ENCODE peak calls at places on chromosomes 1 and 21, in nine cellular contexts. M is cardiac muscle cell; X is MM.1S; Q is GM23338; B is CD8-positive, alpha-beta memory T cell; J is A673; N is dorsolateral prefrontal cortex; T is WERI-Rb-1; S is heart left ventricle. D is an unnamed sample.

GRCh38 chr1:7346070-7346596 is 425.0 kb upstream of the VAMP3 start:
- DNase-seq in M (no peak), X (no peak), Q (peak), B (no peak), J (no peak), N (no peak), T (no peak), S (no peak), D (no peak)

GRCh38 chr1:41328011-41328615 is 33.1 kb upstream of the FOXO6 start:
- DNase-seq in M (no peak), X (no peak), Q (no peak), B (no peak), J (no peak), N (no peak), T (peak), S (no peak), D (no peak)

GRCh38 chr1:162404550-162405160 is 7.3 kb downstream of the SH2D1B start:
- DNase-seq in M (no peak), X (no peak), Q (no peak), B (no peak), J (peak), N (no peak), T (no peak), S (no peak), D (no peak)

GRCh38 chr1:19398309-19398760 is 86.2 kb downstream of the SLC66A1 start:
- DNase-seq in M (no peak), X (no peak), Q (no peak), B (no peak), J (no peak), N (no peak), T (no peak), S (no peak), D (no peak)

GRCh38 chr21:35252831-35253230 is 203.7 kb upstream of the RUNX1 start:
- DNase-seq in M (no peak), X (no peak), Q (no peak), B (no peak), J (no peak), N (no peak), T (no peak), S (no peak), D (no peak)

GRCh38 chr1:54997711-54997986 is 1.1 kb upstream of the BSND start:
- DNase-seq in M (no peak), X (no peak), Q (peak), B (no peak), J (no peak), N (no peak), T (no peak), S (no peak), D (no peak)

GRCh38 chr21:46100426-46100825 is 2.5 kb downstream of the COL6A2 start:
- DNase-seq in M (no peak), X (no peak), Q (no peak), B (no peak), J (no peak), N (no peak), T (no peak), S (peak), D (no peak)

GRCh38 chr1:225113265-225113664 is 183.8 kb downstream of the DNAH14 start:
- DNase-seq in M (no peak), X (no peak), Q (no peak), B (no peak), J (no peak), N (no peak), T (no peak), S (no peak), D (no peak)

GRCh38 chr1:204709960-204710912 is 24.7 kb upstream of the LRRN2 start:
- DNase-seq in M (no peak), X (no peak), Q (peak), B (no peak), J (no peak), N (no peak), T (no peak), S (no peak), D (no peak)

GRCh38 chr1:1080122-1080753 is 6.1 kb upstream of the RNF223 start:
- DNase-seq in M (peak), X (no peak), Q (peak), B (peak), J (peak), N (no peak), T (peak), S (peak), D (no peak)

GRCh38 chr1:61142726-61143500 is 60.6 kb downstream of the NFIA start:
- DNase-seq in M (no peak), X (no peak), Q (peak), B (no peak), J (no peak), N (peak), T (no peak), S (no peak), D (no peak)

GRCh38 chr1:116825735-116826438 is 71.7 kb downstream of the CD2 start:
- DNase-seq in M (peak), X (no peak), Q (no peak), B (no peak), J (peak), N (no peak), T (peak), S (no peak), D (no peak)

GRCh38 chr1:41003640-41004220 is 17.8 kb downstream of the SLFNL1 start:
- DNase-seq in M (peak), X (peak), Q (peak), B (peak), J (peak), N (peak), T (peak), S (peak), D (peak)

GRCh38 chr1:31033573-31033972 is 31.9 kb downstream of the PUM1 start:
- DNase-seq in M (no peak), X (no peak), Q (peak), B (no peak), J (no peak), N (no peak), T (no peak), S (no peak), D (no peak)

GRCh38 chr21:46480466-46480865 is 21.8 kb downstream of the DIP2A start:
- DNase-seq in M (no peak), X (no peak), Q (no peak), B (no peak), J (no peak), N (no peak), T (no peak), S (no peak), D (no peak)

GRCh38 chr1:221334082-221334481 is 407.8 kb downstream of the DUSP10 start:
- DNase-seq in M (no peak), X (no peak), Q (no peak), B (no peak), J (no peak), N (no peak), T (no peak), S (no peak), D (no peak)

GRCh38 chr1:229032455-229032854 is 238.5 kb upstream of the RAB4A start:
- DNase-seq in M (no peak), X (no peak), Q (no peak), B (no peak), J (peak), N (no peak), T (no peak), S (no peak), D (no peak)

GRCh38 chr1:66339944-66340343 is 194.0 kb upstream of the SGIP1 start:
- DNase-seq in M (no peak), X (no peak), Q (peak), B (no peak), J (peak), N (no peak), T (no peak), S (no peak), D (no peak)

GRCh38 chr1:9553736-9554144 is 14.5 kb downstream of the SLC25A33 start:
- DNase-seq in M (no peak), X (no peak), Q (no peak), B (no peak), J (no peak), N (no peak), T (no peak), S (no peak), D (no peak)

GRCh38 chr1:116330342-116330652 is 42.7 kb upstream of the ATP1A1 start:
- DNase-seq in M (no peak), X (peak), Q (no peak), B (no peak), J (no peak), N (no peak), T (no peak), S (no peak), D (no peak)

GRCh38 chr1:209850342-209850979 is 22.7 kb downstream of the UTP25 start:
- DNase-seq in M (peak), X (peak), Q (peak), B (no peak), J (peak), N (peak), T (peak), S (no peak), D (no peak)

GRCh38 chr1:200245492-200245891 is 164.3 kb downstream of the ZNF281 start:
- DNase-seq in M (no peak), X (no peak), Q (no peak), B (no peak), J (no peak), N (no peak), T (no peak), S (no peak), D (no peak)

GRCh38 chr1:48061162-48062136 is 64.3 kb upstream of the TRABD2B start:
- DNase-seq in M (peak), X (peak), Q (peak), B (no peak), J (peak), N (peak), T (peak), S (no peak), D (peak)

GRCh38 chr1:113905435-113905861 is 322 bp downstream of the DCLRE1B start:
- DNase-seq in M (peak), X (peak), Q (peak), B (no peak), J (no peak), N (peak), T (peak), S (peak), D (no peak)

GRCh38 chr21:26941436-26941835 is 25.5 kb downstream of the ADAMTS5 start:
- DNase-seq in M (no peak), X (no peak), Q (no peak), B (no peak), J (no peak), N (no peak), T (no peak), S (no peak), D (no peak)

GRCh38 chr1:119101563-119101962 is 38.9 kb downstream of the WARS2 start:
- DNase-seq in M (no peak), X (no peak), Q (no peak), B (no peak), J (no peak), N (no peak), T (no peak), S (no peak), D (no peak)

GRCh38 chr1:21778405-21778727 is 4.6 kb downstream of the USP48 start:
- DNase-seq in M (no peak), X (no peak), Q (no peak), B (no peak), J (no peak), N (no peak), T (no peak), S (no peak), D (no peak)

GRCh38 chr1:109514846-109515245 is 5.3 kb upstream of the AMIGO1 start:
- DNase-seq in M (no peak), X (no peak), Q (no peak), B (no peak), J (no peak), N (no peak), T (no peak), S (no peak), D (no peak)

GRCh38 chr1:31855038-31855845 is 39.4 kb upstream of the SPOCD1 start:
- DNase-seq in M (no peak), X (no peak), Q (no peak), B (no peak), J (peak), N (no peak), T (no peak), S (no peak), D (no peak)

GRCh38 chr1:94246692-94247145 is 9.3 kb upstream of the ARHGAP29 start:
- DNase-seq in M (peak), X (no peak), Q (peak), B (no peak), J (no peak), N (no peak), T (no peak), S (no peak), D (no peak)

GRCh38 chr1:227792216-227793078 is 23.0 kb upstream of the PRSS38 start:
- DNase-seq in M (no peak), X (no peak), Q (peak), B (no peak), J (no peak), N (no peak), T (no peak), S (no peak), D (no peak)

GRCh38 chr1:192639607-192640368 is 3.8 kb downstream of the RGS13 start:
- DNase-seq in M (no peak), X (peak), Q (no peak), B (no peak), J (peak), N (no peak), T (no peak), S (no peak), D (no peak)

GRCh38 chr21:42614811-42615342 is 38.5 kb upstream of the PDE9A start:
- DNase-seq in M (no peak), X (no peak), Q (peak), B (peak), J (peak), N (no peak), T (peak), S (no peak), D (peak)

GRCh38 chr21:37082375-37082774 is 9.3 kb downstream of the TTC3 start:
- DNase-seq in M (no peak), X (no peak), Q (no peak), B (no peak), J (no peak), N (no peak), T (no peak), S (no peak), D (no peak)

GRCh38 chr1:187244623-187245022 is 415.9 kb downstream of the PLA2G4A start:
- DNase-seq in M (peak), X (peak), Q (peak), B (no peak), J (peak), N (no peak), T (no peak), S (no peak), D (no peak)

GRCh38 chr21:25191141-25191540 is 416.1 kb downstream of the MRPL39 start:
- DNase-seq in M (no peak), X (no peak), Q (no peak), B (no peak), J (no peak), N (no peak), T (no peak), S (no peak), D (no peak)

GRCh38 chr1:215453440-215453839 is 113.7 kb upstream of the KCTD3 start:
- DNase-seq in M (no peak), X (no peak), Q (no peak), B (no peak), J (no peak), N (no peak), T (no peak), S (no peak), D (no peak)

GRCh38 chr1:232704694-232705680 is 75.1 kb upstream of the SIPA1L2 start:
- DNase-seq in M (no peak), X (no peak), Q (no peak), B (no peak), J (peak), N (peak), T (no peak), S (no peak), D (no peak)

GRCh38 chr1:111204923-111205723 is 4.7 kb upstream of the DENND2D start:
- DNase-seq in M (no peak), X (no peak), Q (no peak), B (no peak), J (no peak), N (no peak), T (no peak), S (no peak), D (no peak)
- H3K4me3 ChIP-seq in M (no peak), X (no peak), Q (peak), B (peak), J (no peak), N (no peak), T (no peak), S (peak), D (no peak)

GRCh38 chr1:176617881-176618280 is 154.9 kb downstream of the PAPPA2 start:
- DNase-seq in M (no peak), X (no peak), Q (peak), B (no peak), J (no peak), N (no peak), T (no peak), S (no peak), D (no peak)
- H3K4me3 ChIP-seq in M (no peak), X (no peak), Q (no peak), B (no peak), J (no peak), N (no peak), T (no peak), S (no peak), D (no peak)

DNA sequence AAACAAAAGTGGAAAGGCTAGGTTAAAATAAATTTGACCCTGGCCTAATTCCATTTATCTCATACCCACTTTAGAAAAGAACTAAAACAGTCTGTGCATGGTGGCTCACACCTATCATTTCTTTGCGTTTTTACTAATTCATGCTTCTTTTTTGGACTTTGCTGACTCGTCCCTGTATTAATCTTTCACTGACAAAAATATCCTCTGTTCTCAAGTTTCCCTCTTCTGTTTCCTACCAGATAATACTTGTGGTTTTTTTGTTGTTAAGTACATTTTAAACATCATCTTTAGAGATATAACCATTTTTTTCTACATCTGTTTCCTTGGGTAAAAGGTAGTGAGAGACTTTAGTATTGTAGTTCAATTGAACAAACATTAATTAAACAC is 11.5 kb downstream of the CNST start:
- DNase-seq in M (no peak), X (peak), Q (no peak), B (no peak), J (no peak), N (no peak), T (no peak), S (no peak), D (peak)
- H3K4me3 ChIP-seq in M (no peak), X (peak), Q (no peak), B (peak), J (no peak), N (no peak), T (no peak), S (no peak), D (no peak)

DNA sequence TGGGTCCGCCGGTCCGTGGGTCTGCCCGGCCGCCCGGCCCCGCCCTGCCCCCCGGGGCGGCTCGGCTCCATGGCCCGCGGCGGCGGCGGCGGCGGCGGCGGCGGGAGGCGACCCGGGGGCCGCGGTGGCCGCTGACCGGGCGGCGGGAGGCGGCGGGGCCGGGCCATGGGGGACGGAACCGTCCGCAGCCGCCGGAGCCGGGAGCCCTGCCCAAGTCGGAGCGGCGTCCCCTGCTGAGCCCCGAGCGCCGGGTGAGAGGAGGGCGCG is 184 bp downstream of the B4GALT2 start:
- DNase-seq in M (peak), X (no peak), Q (no peak), B (no peak), J (no peak), N (no peak), T (no peak), S (no peak), D (no peak)
- H3K4me3 ChIP-seq in M (peak), X (peak), Q (peak), B (no peak), J (peak), N (peak), T (peak), S (peak), D (peak)

GRCh38 chr1:150516616-150517015 is 1.1 kb downstream of the FALEC start:
- DNase-seq in M (no peak), X (no peak), Q (peak), B (no peak), J (peak), N (no peak), T (no peak), S (no peak), D (no peak)
- H3K4me3 ChIP-seq in M (peak), X (peak), Q (peak), B (peak), J (peak), N (no peak), T (peak), S (no peak), D (peak)

D was measured in Jurkat, Clone E6-1.